ENCODE peak calls at places on chromosome 12, in four cellular contexts. G is NAMALWA, Z is heart right ventricle, U is body of pancreas. R is an unnamed sample.

GRCh38 chr12:67415473-67415872 is 146.3 kb downstream of the CAND1 start:
- DNase-seq in Z (no peak), G (peak; percentile 63), U (no peak), R (no peak)

GRCh38 chr12:11822071-11822818 is 172.8 kb downstream of the ETV6 start:
- DNase-seq in Z (no peak), U (peak; percentile 34), G (peak; percentile 78), R (no peak)

GRCh38 chr12:53999596-54000104 is 311 bp upstream of the HOXC9 start:
- DNase-seq in Z (no peak), G (no peak), U (no peak), R (no peak)

GRCh38 chr12:49462103-49462739 is 76.6 kb upstream of the KCNH3 start:
- DNase-seq in G (no peak), Z (peak; percentile 44), U (no peak), R (no peak)

GRCh38 chr12:1044697-1045096 is 53.7 kb downstream of the ERC1 start:
- DNase-seq in Z (no peak), G (no peak), U (no peak), R (no peak)

GRCh38 chr12:79678306-79678705 is 12.5 kb downstream of the PAWR start:
- DNase-seq in Z (no peak), U (no peak), G (no peak), R (no peak)

GRCh38 chr12:123532808-123533649 is 490 bp downstream of the RILPL1 start:
- DNase-seq in G (no peak), U (peak; percentile 31), Z (peak; percentile 58), R (no peak)

GRCh38 chr12:2301531-2302461 is 249.0 kb downstream of the CACNA1C start:
- DNase-seq in Z (peak; percentile 68), G (no peak), U (no peak), R (no peak)

GRCh38 chr12:116045158-116045557 is 232.3 kb downstream of the MED13L start:
- DNase-seq in G (no peak), U (no peak), Z (no peak), R (no peak)

GRCh38 chr12:46959484-46959883 is 119.9 kb upstream of the PCED1B start:
- DNase-seq in G (no peak), U (no peak), Z (no peak), R (peak; percentile 77)

GRCh38 chr12:129276408-129277042 is 423.2 kb downstream of the GLT1D1 start:
- DNase-seq in Z (no peak), G (no peak), U (no peak), R (no peak)

GRCh38 chr12:131471271-131471905 is 239.5 kb upstream of the SFSWAP start:
- DNase-seq in U (no peak), Z (no peak), G (no peak), R (no peak)

R was measured in MV-4-11.